ENCODE peak calls at places on chromosomes 7 and 10, in five cellular contexts. One of them, this sample, is unnamed.

GRCh38 chr7:140719711-140720110 is 23.2 kb downstream of the NDUFB2 start:
- DNase-seq in fibroblast of the aortic adventitia: peak
- DNase-seq in neural progenitor cell: no peak
- DNase-seq in thoracic aorta: no peak
- DNase-seq in natural killer cell: no peak
- DNase-seq in this sample: no peak

GRCh38 chr7:69722836-69723235 is 124.6 kb downstream of the AUTS2 start:
- DNase-seq in thoracic aorta: no peak
- DNase-seq in natural killer cell: no peak
- DNase-seq in neural progenitor cell: no peak
- DNase-seq in fibroblast of the aortic adventitia: no peak
- DNase-seq in this sample: no peak

GRCh38 chr7:127581716-127582115 is 3.7 kb downstream of the GCC1 start:
- DNase-seq in neural progenitor cell: no peak
- DNase-seq in fibroblast of the aortic adventitia: peak
- DNase-seq in thoracic aorta: no peak
- DNase-seq in natural killer cell: no peak
- DNase-seq in this sample: no peak

GRCh38 chr10:120474956-120475355 is 17.9 kb downstream of the PLPP4 start:
- DNase-seq in neural progenitor cell: no peak
- DNase-seq in natural killer cell: no peak
- DNase-seq in fibroblast of the aortic adventitia: no peak
- DNase-seq in thoracic aorta: no peak
- DNase-seq in this sample: no peak

GRCh38 chr7:143247372-143247771 is 15.9 kb upstream of the GSTK1 start:
- DNase-seq in natural killer cell: no peak
- DNase-seq in thoracic aorta: no peak
- DNase-seq in fibroblast of the aortic adventitia: no peak
- DNase-seq in neural progenitor cell: no peak
- DNase-seq in this sample: no peak

GRCh38 chr7:150948791-150949251 is 29.3 kb downstream of the KCNH2 start:
- DNase-seq in fibroblast of the aortic adventitia: no peak
- DNase-seq in neural progenitor cell: no peak
- DNase-seq in thoracic aorta: no peak
- DNase-seq in natural killer cell: no peak
- DNase-seq in this sample: no peak

GRCh38 chr7:45574521-45575500 is 643 bp downstream of the ADCY1 start:
- DNase-seq in neural progenitor cell: peak
- DNase-seq in fibroblast of the aortic adventitia: peak
- DNase-seq in natural killer cell: no peak
- DNase-seq in thoracic aorta: no peak
- DNase-seq in this sample: peak

GRCh38 chr7:102064361-102065025 is 222.2 kb upstream of the SH2B2 start:
- DNase-seq in neural progenitor cell: no peak
- DNase-seq in natural killer cell: no peak
- DNase-seq in thoracic aorta: no peak
- DNase-seq in fibroblast of the aortic adventitia: no peak
- DNase-seq in this sample: no peak

GRCh38 chr7:70527489-70527888 is 604.5 kb upstream of the GALNT17 start:
- DNase-seq in natural killer cell: no peak
- DNase-seq in fibroblast of the aortic adventitia: no peak
- DNase-seq in neural progenitor cell: no peak
- DNase-seq in thoracic aorta: no peak
- DNase-seq in this sample: no peak

GRCh38 chr7:12661581-12661980 is 25.9 kb upstream of the ARL4A start:
- DNase-seq in natural killer cell: no peak
- DNase-seq in fibroblast of the aortic adventitia: no peak
- DNase-seq in neural progenitor cell: no peak
- DNase-seq in thoracic aorta: no peak
- DNase-seq in this sample: no peak

GRCh38 chr10:132859084-132859855 is 73.3 kb upstream of the NKX6-2 start:
- DNase-seq in natural killer cell: no peak
- DNase-seq in thoracic aorta: no peak
- DNase-seq in fibroblast of the aortic adventitia: no peak
- DNase-seq in neural progenitor cell: no peak
- DNase-seq in this sample: no peak

GRCh38 chr7:44575054-44575453 is 1.3 kb upstream of the DDX56 start:
- DNase-seq in natural killer cell: no peak
- DNase-seq in fibroblast of the aortic adventitia: no peak
- DNase-seq in thoracic aorta: no peak
- DNase-seq in neural progenitor cell: no peak
- DNase-seq in this sample: no peak

GRCh38 chr7:43864126-43864525 is 5.2 kb downstream of the MRPS24 start:
- DNase-seq in natural killer cell: no peak
- DNase-seq in fibroblast of the aortic adventitia: no peak
- DNase-seq in neural progenitor cell: no peak
- DNase-seq in thoracic aorta: no peak
- DNase-seq in this sample: no peak

GRCh38 chr7:50276446-50276845 is 28.1 kb upstream of the IKZF1 start:
- DNase-seq in fibroblast of the aortic adventitia: no peak
- DNase-seq in neural progenitor cell: no peak
- DNase-seq in natural killer cell: no peak
- DNase-seq in thoracic aorta: no peak
- DNase-seq in this sample: no peak

GRCh38 chr10:14385591-14386201 is 55.0 kb upstream of the FRMD4A start:
- DNase-seq in neural progenitor cell: no peak
- DNase-seq in natural killer cell: no peak
- DNase-seq in thoracic aorta: no peak
- DNase-seq in fibroblast of the aortic adventitia: peak
- DNase-seq in this sample: no peak

GRCh38 chr10:21496285-21497176 is 29.0 kb downstream of the SKIDA1 start:
- DNase-seq in natural killer cell: peak
- DNase-seq in thoracic aorta: no peak
- DNase-seq in neural progenitor cell: peak
- DNase-seq in fibroblast of the aortic adventitia: no peak
- DNase-seq in this sample: peak
- TF ChIP-seq CTCF in natural killer cell: no peak
- TF ChIP-seq CTCF in thoracic aorta: peak
- TF ChIP-seq CTCF in neural progenitor cell: peak
- TF ChIP-seq CTCF in fibroblast of the aortic adventitia: peak
- TF ChIP-seq CTCF in this sample: peak

DNA sequence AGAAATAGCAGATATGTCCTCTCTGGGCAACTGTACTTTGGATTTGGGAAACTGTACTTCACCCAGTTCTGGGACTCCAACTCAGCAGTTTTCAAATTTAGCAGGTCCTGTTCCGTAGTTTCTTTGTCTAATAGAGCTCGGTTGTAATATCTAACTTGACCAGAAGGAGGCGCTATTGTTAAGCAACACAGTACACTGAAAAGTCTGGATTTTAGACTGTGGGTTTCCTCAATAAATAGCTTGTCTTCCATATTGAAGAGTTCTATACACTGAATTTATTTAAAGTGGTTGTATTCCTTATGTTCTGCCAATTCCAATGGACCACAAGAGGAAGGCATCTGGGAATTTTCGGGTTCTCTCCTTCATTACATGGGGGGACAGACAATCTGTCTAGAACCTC is 39.8 kb downstream of the ELFN1 start:
- DNase-seq in natural killer cell: no peak
- DNase-seq in thoracic aorta: no peak
- DNase-seq in neural progenitor cell: no peak
- DNase-seq in fibroblast of the aortic adventitia: peak
- DNase-seq in this sample: no peak
- TF ChIP-seq CTCF in natural killer cell: peak
- TF ChIP-seq CTCF in thoracic aorta: no peak
- TF ChIP-seq CTCF in neural progenitor cell: peak
- TF ChIP-seq CTCF in fibroblast of the aortic adventitia: peak
- TF ChIP-seq CTCF in this sample: peak

GRCh38 chr7:115356139-115356746 is 434.3 kb downstream of the MDFIC start:
- DNase-seq in fibroblast of the aortic adventitia: peak
- DNase-seq in natural killer cell: no peak
- DNase-seq in neural progenitor cell: peak
- DNase-seq in thoracic aorta: no peak
- DNase-seq in this sample: no peak
- TF ChIP-seq CTCF in fibroblast of the aortic adventitia: peak
- TF ChIP-seq CTCF in natural killer cell: peak
- TF ChIP-seq CTCF in neural progenitor cell: peak
- TF ChIP-seq CTCF in thoracic aorta: peak
- TF ChIP-seq CTCF in this sample: peak

GRCh38 chr7:100614308-100614861 is 2.0 kb downstream of the MOSPD3 start:
- DNase-seq in natural killer cell: no peak
- DNase-seq in thoracic aorta: no peak
- DNase-seq in fibroblast of the aortic adventitia: no peak
- DNase-seq in neural progenitor cell: no peak
- DNase-seq in this sample: no peak

GRCh38 chr7:100611983-100612729 is at the start of gene MOSPD3:
- DNase-seq in neural progenitor cell: peak
- DNase-seq in fibroblast of the aortic adventitia: peak
- DNase-seq in thoracic aorta: peak
- DNase-seq in natural killer cell: peak
- DNase-seq in this sample: peak

GRCh38 chr7:100607111-100607510 is 4.9 kb downstream of the PCOLCE start:
- DNase-seq in thoracic aorta: no peak
- DNase-seq in natural killer cell: no peak
- DNase-seq in neural progenitor cell: no peak
- DNase-seq in fibroblast of the aortic adventitia: peak
- DNase-seq in this sample: no peak

GRCh38 chr7:100613447-100614185 is 1.3 kb downstream of the MOSPD3 start:
- DNase-seq in natural killer cell: no peak
- DNase-seq in fibroblast of the aortic adventitia: no peak
- DNase-seq in neural progenitor cell: no peak
- DNase-seq in thoracic aorta: no peak
- DNase-seq in this sample: no peak

GRCh38 chr7:100612730-100613446 is 548 bp downstream of the MOSPD3 start:
- DNase-seq in thoracic aorta: no peak
- DNase-seq in natural killer cell: no peak
- DNase-seq in neural progenitor cell: peak
- DNase-seq in fibroblast of the aortic adventitia: no peak
- DNase-seq in this sample: peak
- TF ChIP-seq CTCF in thoracic aorta: no peak
- TF ChIP-seq CTCF in natural killer cell: no peak
- TF ChIP-seq CTCF in neural progenitor cell: peak
- TF ChIP-seq CTCF in fibroblast of the aortic adventitia: no peak
- TF ChIP-seq CTCF in this sample: peak

GRCh38 chr7:24821045-24821853 is 64.0 kb upstream of the GSDME start:
- DNase-seq in neural progenitor cell: no peak
- DNase-seq in fibroblast of the aortic adventitia: peak
- DNase-seq in thoracic aorta: peak
- DNase-seq in natural killer cell: peak
- DNase-seq in this sample: no peak
- TF ChIP-seq CTCF in neural progenitor cell: no peak
- TF ChIP-seq CTCF in fibroblast of the aortic adventitia: peak
- TF ChIP-seq CTCF in thoracic aorta: no peak
- TF ChIP-seq CTCF in natural killer cell: no peak
- TF ChIP-seq CTCF in this sample: no peak

GRCh38 chr7:135362871-135363270 is 129.2 kb downstream of the STRA8 start:
- DNase-seq in neural progenitor cell: peak
- DNase-seq in fibroblast of the aortic adventitia: no peak
- DNase-seq in natural killer cell: no peak
- DNase-seq in thoracic aorta: no peak
- DNase-seq in this sample: no peak
- TF ChIP-seq CTCF in neural progenitor cell: peak
- TF ChIP-seq CTCF in fibroblast of the aortic adventitia: peak
- TF ChIP-seq CTCF in natural killer cell: no peak
- TF ChIP-seq CTCF in thoracic aorta: no peak
- TF ChIP-seq CTCF in this sample: no peak

This sample was measured in progenitor cell of endocrine pancreas.